ENCODE peak calls at places on chromosomes 13 and 19, in ten cellular contexts. S is esophagus squamous epithelium; A is AG04450; I is naive thymus-derived CD4-positive, alpha-beta T cell; F is CD8-positive, alpha-beta memory T cell; D is right cardiac atrium; N is aorta; J is Karpas-422; M is body of pancreas; E is adrenal gland. U is an unnamed sample.
A peak's percentile ranks its signal among the peaks of the same experiment; 100 is the strongest.

GRCh38 chr19:45990113-45990728 is 5.0 kb upstream of the CCDC61 start:
- DNase-seq in E (no peak), J (no peak), I (no peak), M (no peak), F (no peak), N (no peak), A (no peak), S (no peak), D (no peak), U (no peak)

GRCh38 chr13:110817143-110817542 is 97.7 kb downstream of the ANKRD10 start:
- DNase-seq in I (no peak), N (no peak), A (no peak), D (no peak), F (no peak), M (no peak), J (no peak), S (no peak), E (no peak), U (no peak)

GRCh38 chr19:34999498-35000337 is at the start of gene GRAMD1A:
- DNase-seq in J (peak; percentile 90), D (peak; percentile 95), M (peak; percentile 90), A (peak; percentile 58), F (peak; percentile 76), N (peak; percentile 93), I (peak; percentile 57), E (peak; percentile 91), S (no peak), U (no peak)

GRCh38 chr19:54415208-54415900 is at the start of gene TTYH1:
- DNase-seq in N (no peak), F (no peak), S (no peak), M (no peak), A (no peak), J (no peak), E (no peak), I (no peak), D (no peak), U (no peak)

GRCh38 chr19:43124360-43124759 is 41.9 kb upstream of the PSG2 start:
- DNase-seq in A (no peak), S (no peak), E (no peak), D (no peak), I (no peak), N (no peak), M (no peak), J (peak; percentile 44), F (no peak), U (no peak)

GRCh38 chr13:32267836-32268439 is 47.2 kb downstream of the ZAR1L start:
- DNase-seq in D (no peak), A (no peak), E (no peak), N (no peak), M (peak; percentile 33), F (peak; percentile 67), J (peak; percentile 82), S (no peak), I (peak; percentile 35), U (no peak)

GRCh38 chr19:43575955-43576451 is 402 bp downstream of the PINLYP start:
- DNase-seq in A (no peak), N (no peak), D (peak; percentile 67), J (no peak), F (no peak), I (peak; percentile 16), M (no peak), E (no peak), S (no peak), U (no peak)

GRCh38 chr13:43132228-43132627 is 108.8 kb downstream of the DNAJC15 start:
- DNase-seq in E (peak; percentile 61), D (no peak), M (peak; percentile 23), F (no peak), N (no peak), J (peak; percentile 86), I (no peak), A (no peak), S (no peak), U (no peak)

GRCh38 chr13:67643656-67644055 is 413.5 kb upstream of the PCDH9 start:
- DNase-seq in N (no peak), M (no peak), F (no peak), E (no peak), J (no peak), D (no peak), S (no peak), I (no peak), A (no peak), U (no peak)

GRCh38 chr13:28138756-28139470 is 568 bp downstream of the PAN3 start:
- DNase-seq in E (peak; percentile 90), M (peak; percentile 80), A (peak; percentile 85), J (peak; percentile 94), S (peak; percentile 53), N (peak; percentile 88), D (peak; percentile 93), F (peak; percentile 93), I (peak; percentile 91), U (peak; percentile 63)

GRCh38 chr13:97141564-97142005 is 80.5 kb upstream of the MBNL2 start:
- DNase-seq in F (no peak), J (no peak), D (no peak), I (no peak), E (peak; percentile 75), N (no peak), A (peak; percentile 71), M (peak; percentile 72), S (peak; percentile 3), U (peak; percentile 79)

GRCh38 chr13:97136418-97136817 is 85.7 kb upstream of the MBNL2 start:
- DNase-seq in S (no peak), I (no peak), N (no peak), D (no peak), F (no peak), E (no peak), J (no peak), A (no peak), M (no peak), U (no peak)

GRCh38 chr13:97139704-97140103 is 82.4 kb upstream of the MBNL2 start:
- DNase-seq in E (no peak), S (no peak), N (no peak), I (no peak), A (no peak), J (no peak), D (no peak), M (no peak), F (no peak), U (no peak)

GRCh38 chr13:97142452-97142851 is 79.7 kb upstream of the MBNL2 start:
- DNase-seq in F (no peak), A (no peak), E (peak; percentile 65), M (peak; percentile 46), N (no peak), S (no peak), D (peak; percentile 75), I (no peak), J (peak; percentile 55), U (no peak)

GRCh38 chr13:97140611-97141010 is 81.5 kb upstream of the MBNL2 start:
- DNase-seq in J (no peak), E (no peak), S (no peak), D (no peak), N (no peak), M (no peak), I (no peak), F (no peak), A (no peak), U (no peak)
- H3K27ac ChIP-seq in J (no peak overlapping the region), E (no peak overlapping the region), S (peak overlapping the region; percentile 49), D (no peak overlapping the region), N (no peak overlapping the region), M (no peak overlapping the region), I (no peak overlapping the region), F (no peak overlapping the region), A (no peak overlapping the region), U (no peak overlapping the region)

GRCh38 chr19:30224689-30225606 is 147.2 kb upstream of the ZNF536 start:
- DNase-seq in N (no peak), S (no peak), A (no peak), D (peak; percentile 44), F (no peak), I (no peak), E (peak; percentile 43), J (no peak), M (no peak), U (no peak)
- H3K27ac ChIP-seq in N (no peak overlapping the region), S (peak overlapping the region; percentile 86), A (no peak overlapping the region), D (no peak overlapping the region), F (no peak overlapping the region), I (no peak overlapping the region), E (peak overlapping the region; percentile 53), J (no peak overlapping the region), M (no peak overlapping the region), U (no peak overlapping the region)

GRCh38 chr19:17688853-17689595 is 870 bp upstream of the UNC13A start:
- DNase-seq in F (no peak), J (no peak), I (no peak), A (no peak), D (no peak), E (no peak), M (no peak), S (no peak), N (no peak), U (no peak)
- H3K27ac ChIP-seq in F (no peak overlapping the region), J (no peak overlapping the region), I (no peak overlapping the region), A (no peak overlapping the region), D (no peak overlapping the region), E (no peak overlapping the region), M (no peak overlapping the region), S (no peak overlapping the region), N (no peak overlapping the region), U (no peak overlapping the region)

DNA sequence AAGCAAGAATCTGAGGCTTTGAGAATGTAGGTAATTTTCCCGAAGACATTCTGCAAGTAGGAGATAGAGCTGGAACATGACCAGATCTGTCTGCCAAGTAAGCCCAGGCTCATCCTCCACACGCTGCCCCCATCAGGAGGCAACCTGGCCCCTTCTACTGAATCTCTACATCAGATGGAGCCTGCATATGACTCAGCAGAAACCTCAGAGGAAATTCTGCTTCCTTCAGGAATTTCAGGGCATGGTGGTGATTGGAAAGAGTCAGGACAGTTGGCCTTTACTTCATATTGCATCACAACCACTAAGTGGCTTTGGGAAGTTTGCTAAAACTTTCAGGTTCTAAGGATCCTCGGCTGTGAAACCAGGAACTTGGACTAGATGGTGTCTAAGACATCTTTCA is 85.2 kb downstream of the LRRC63 start:
- DNase-seq in E (no peak), M (no peak), A (peak; percentile 24), S (no peak), F (no peak), N (no peak), J (no peak), I (no peak), D (peak; percentile 28), U (no peak)
- H3K27ac ChIP-seq in E (peak overlapping the region; percentile 1), M (peak overlapping the region; percentile 24), A (peak overlapping the region; percentile 63), S (peak overlapping the region; percentile 53), F (peak overlapping the region; percentile 43), N (no peak overlapping the region), J (no peak overlapping the region), I (peak overlapping the region; percentile 77), D (no peak overlapping the region), U (peak overlapping the region; percentile 99)

DNA sequence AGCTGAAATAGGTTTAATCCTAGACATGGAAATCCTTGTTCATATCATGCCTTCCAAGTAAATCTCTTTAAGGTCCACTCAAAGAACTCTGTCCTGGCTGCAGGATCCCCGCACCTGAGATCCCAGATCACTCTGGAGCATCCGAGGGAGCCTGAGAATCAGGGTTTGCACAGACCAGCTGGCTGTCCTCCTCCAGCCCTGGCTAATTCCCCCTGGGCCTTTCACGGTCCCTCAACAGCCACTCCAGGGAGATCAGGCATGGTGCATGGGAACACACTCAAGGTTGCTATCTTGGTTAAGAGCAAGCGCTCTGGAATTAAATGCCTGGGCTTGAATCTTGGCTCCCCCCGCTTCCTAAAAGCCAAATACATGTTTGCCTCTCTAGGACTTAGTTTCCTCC is 130.8 kb downstream of the IRS2 start:
- DNase-seq in J (no peak), N (no peak), E (no peak), F (no peak), S (no peak), D (peak; percentile 52), M (no peak), A (no peak), I (no peak), U (no peak)
- H3K27ac ChIP-seq in J (no peak overlapping the region), N (no peak overlapping the region), E (peak overlapping the region; percentile 25), F (no peak overlapping the region), S (peak overlapping the region; percentile 65), D (peak overlapping the region; percentile 15), M (peak overlapping the region; percentile 43), A (no peak overlapping the region), I (no peak overlapping the region), U (no peak overlapping the region)